ENCODE peak calls at places on chromosomes 16 and 17, in nine cellular contexts. W, Y, P, G, B, N, Q, Z and U are unnamed samples.

GRCh38 chr16:48497932-48498760 is 111.8 kb downstream of the N4BP1 start:
- DNase-seq in Y (no peak), B (no peak), G (no peak), W (peak), Z (no peak), P (no peak), Q (no peak), N (no peak), U (no peak)

GRCh38 chr16:23642246-23642774 is 1.0 kb downstream of the DCTN5 start:
- DNase-seq in Y (no peak), P (no peak), B (no peak), Z (no peak), G (no peak), W (no peak), Q (no peak), N (no peak), U (no peak)

GRCh38 chr16:69798466-69798865 is 36.3 kb downstream of the WWP2 start:
- DNase-seq in W (no peak), P (no peak), N (no peak), G (no peak), Q (no peak), B (peak), Z (no peak), Y (no peak), U (no peak)

GRCh38 chr17:68314916-68315535 is 23.7 kb downstream of the ARSG start:
- DNase-seq in P (no peak), Y (no peak), W (no peak), N (no peak), Q (no peak), Z (no peak), G (no peak), B (no peak), U (no peak)

GRCh38 chr17:12282056-12282455 is 261.4 kb downstream of the MAP2K4 start:
- DNase-seq in Y (no peak), G (no peak), B (no peak), N (no peak), Z (no peak), P (peak), W (no peak), Q (no peak), U (peak)

GRCh38 chr17:8288336-8289102 is at the start of gene RANGRF:
- DNase-seq in Y (peak), W (peak), N (peak), Z (peak), G (peak), P (no peak), B (peak), Q (peak), U (peak)

GRCh38 chr16:1095450-1096163 is 437 bp downstream of the C1QTNF8 start:
- DNase-seq in Y (no peak), Q (no peak), N (no peak), G (no peak), B (no peak), P (no peak), Z (no peak), W (no peak), U (no peak)

GRCh38 chr17:76561799-76562268 is 22.0 kb downstream of the PRCD start:
- DNase-seq in Q (no peak), N (no peak), W (no peak), G (no peak), P (no peak), Z (no peak), Y (no peak), B (no peak), U (peak)

GRCh38 chr17:40515491-40516041 is 14.1 kb upstream of the TNS4 start:
- DNase-seq in G (no peak), W (no peak), B (no peak), P (no peak), Q (peak), Y (no peak), N (no peak), Z (no peak), U (no peak)

GRCh38 chr17:29749045-29749825 is 126.5 kb upstream of the CORO6 start:
- DNase-seq in N (no peak), Y (no peak), W (no peak), Z (no peak), Q (no peak), P (no peak), G (no peak), B (no peak), U (no peak)

GRCh38 chr17:1275962-1276736 is 3.3 kb upstream of the TRARG1 start:
- DNase-seq in N (peak), B (peak), P (no peak), Z (peak), W (peak), Y (peak), Q (peak), G (peak), U (no peak)

GRCh38 chr16:85610446-85611204 is 2.5 kb upstream of the GSE1 start:
- DNase-seq in B (peak), G (peak), N (peak), Z (peak), Y (peak), P (peak), Q (peak), W (peak), U (peak)

GRCh38 chr17:2084766-2085647 is 30.1 kb downstream of the HIC1 start:
- DNase-seq in W (no peak), Y (no peak), Q (no peak), N (no peak), P (peak), B (peak), Z (no peak), G (no peak), U (no peak)

GRCh38 chr16:85555549-85556455 is 57.3 kb upstream of the GSE1 start:
- DNase-seq in N (no peak), W (peak), G (peak), Y (peak), B (peak), P (no peak), Q (peak), Z (no peak), U (no peak)

GRCh38 chr17:13727441-13728171 is 125.9 kb upstream of the HS3ST3A1 start:
- DNase-seq in W (no peak), G (no peak), B (no peak), Z (no peak), Y (no peak), N (no peak), P (peak), Q (no peak), U (peak)

GRCh38 chr16:27073733-27074132 is 7.0 kb downstream of the C16orf82 start:
- DNase-seq in Q (no peak), P (no peak), G (no peak), Z (no peak), Y (no peak), B (no peak), N (no peak), W (no peak), U (no peak)

GRCh38 chr16:69830534-69831211 is 68.5 kb downstream of the WWP2 start:
- DNase-seq in B (no peak), N (no peak), Z (no peak), P (no peak), Y (no peak), W (no peak), Q (no peak), G (no peak), U (no peak)

GRCh38 chr16:83689385-83689831 is 118.4 kb upstream of the HSBP1 start:
- DNase-seq in Y (no peak), B (peak), N (no peak), W (no peak), Q (no peak), Z (no peak), G (no peak), P (peak), U (peak)

GRCh38 chr16:84180519-84181140 is 6.2 kb downstream of the TAF1C start:
- DNase-seq in N (no peak), Y (peak), Q (no peak), P (no peak), Z (no peak), G (no peak), B (peak), W (no peak), U (no peak)

GRCh38 chr17:12856451-12856850 is 67.2 kb downstream of the ARHGAP44 start:
- DNase-seq in N (no peak), P (no peak), Y (no peak), W (no peak), Z (no peak), G (no peak), Q (no peak), B (no peak), U (no peak)

GRCh38 chr17:50470451-50470850 is 1.8 kb upstream of the CHAD start:
- DNase-seq in W (peak), P (no peak), Q (no peak), N (no peak), Y (no peak), Z (no peak), G (no peak), B (no peak), U (no peak)

GRCh38 chr16:2686912-2687507 is 4.7 kb downstream of the KCTD5 start:
- DNase-seq in Y (no peak), P (no peak), Z (no peak), G (no peak), Q (peak), W (no peak), B (no peak), N (no peak), U (no peak)

GRCh38 chr16:8850279-8850885 is 18.4 kb downstream of the CARHSP1 start:
- DNase-seq in N (no peak), G (peak), Z (no peak), B (peak), Q (no peak), Y (peak), P (no peak), W (no peak), U (peak)

GRCh38 chr17:63455417-63455816 is 9.3 kb upstream of the CYB561 start:
- DNase-seq in Y (no peak), G (no peak), Z (no peak), W (no peak), B (no peak), N (no peak), Q (no peak), P (no peak), U (no peak)

GRCh38 chr17:33390479-33391027 is 97.5 kb upstream of the ASIC2 start:
- DNase-seq in Q (no peak), Z (no peak), N (no peak), Y (no peak), G (no peak), P (no peak), W (no peak), B (no peak), U (no peak)

GRCh38 chr16:49811630-49812334 is 44.1 kb downstream of the ZNF423 start:
- DNase-seq in P (no peak), B (peak), Z (no peak), G (no peak), Y (no peak), N (no peak), Q (no peak), W (peak), U (no peak)

GRCh38 chr16:63981639-63982038 is 1140.2 kb downstream of the CDH11 start:
- DNase-seq in P (no peak), Z (no peak), W (no peak), B (no peak), G (no peak), Q (no peak), Y (no peak), N (no peak), U (no peak)

DNA sequence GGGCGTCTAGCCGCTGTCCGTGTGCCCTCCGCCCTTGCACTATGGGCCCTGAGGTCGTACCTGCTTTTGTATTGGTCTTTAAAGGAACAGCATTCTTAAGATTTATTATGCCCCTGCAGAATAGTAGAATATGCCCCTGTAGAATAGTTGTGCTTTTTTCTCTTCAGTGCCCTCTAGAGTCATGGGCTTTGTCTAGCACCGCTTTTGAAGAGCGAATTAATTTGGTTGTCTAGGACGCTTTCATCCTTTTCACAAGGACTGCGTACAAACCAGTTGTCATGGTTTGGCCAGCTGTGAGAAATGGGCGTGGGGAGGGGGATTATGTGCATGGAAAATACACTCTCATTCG is 615 bp downstream of the CEP95 start:
- DNase-seq in Q (no peak), G (no peak), N (peak), Y (no peak), P (no peak), W (peak), B (peak), Z (no peak), U (peak)
- TF ChIP-seq CTCF in Q (peak), G (peak), N (peak), Y (peak), P (peak), W (no peak), B (peak), Z (peak), U (peak)

GRCh38 chr16:30958164-30959083 is 870 bp downstream of the SETD1A start:
- DNase-seq in P (no peak), B (peak), Q (peak), N (peak), G (no peak), Y (peak), Z (peak), W (peak), U (no peak)
- H3K27ac ChIP-seq in P (peak), B (peak), Q (peak), N (peak), G (peak), Y (peak), Z (peak), W (peak), U (no peak)

DNA sequence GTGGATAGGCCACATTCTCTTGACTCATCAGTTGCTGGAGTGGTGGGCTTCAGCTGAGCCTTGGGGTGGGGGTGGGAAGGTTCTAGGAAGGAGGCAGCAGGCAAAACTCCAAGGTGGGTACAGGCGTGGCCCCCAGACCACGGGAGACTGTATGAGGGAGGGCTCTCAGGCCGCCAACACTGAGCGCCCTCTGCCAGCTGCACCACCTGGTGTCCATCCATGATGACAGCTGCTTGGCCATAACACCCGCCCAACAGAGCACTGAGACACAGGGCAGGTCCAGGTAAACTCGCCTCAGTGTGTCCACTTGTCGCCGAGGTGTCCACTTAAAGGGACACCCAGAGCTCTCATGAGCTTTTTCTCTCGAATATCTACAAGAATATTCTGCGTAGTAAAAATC is 133.5 kb downstream of the C16orf95 start:
- DNase-seq in Q (no peak), N (no peak), W (no peak), Y (no peak), Z (no peak), P (no peak), B (no peak), G (no peak), U (no peak)
- TF ChIP-seq CTCF in Q (no peak), N (no peak), W (no peak), Y (no peak), Z (peak), P (no peak), B (no peak), G (no peak), U (no peak)

DNA sequence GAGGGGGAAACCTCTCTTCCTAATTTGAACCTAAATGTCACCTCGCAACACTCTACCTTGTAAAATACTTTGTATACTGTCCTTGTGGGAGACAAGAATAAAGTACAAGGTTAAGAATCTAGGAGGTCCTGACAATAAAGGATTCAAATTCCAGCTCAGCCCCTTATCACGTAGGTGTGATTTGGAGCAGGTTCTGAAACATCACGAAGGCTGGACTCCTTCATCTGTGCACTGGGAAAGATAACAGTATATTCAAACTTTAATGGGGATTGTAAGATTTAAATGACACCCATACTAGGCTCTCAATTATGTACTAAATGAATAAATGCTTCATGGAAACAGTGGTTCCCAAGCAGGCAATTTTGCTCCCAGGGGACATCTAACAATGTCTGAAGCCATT is 2.1 kb downstream of the TXNDC11 start:
- DNase-seq in N (no peak), W (no peak), P (no peak), Q (no peak), Z (no peak), B (no peak), G (no peak), Y (no peak), U (no peak)
- H3K27ac ChIP-seq in N (no peak), W (no peak), P (no peak), Q (peak), Z (no peak), B (no peak), G (no peak), Y (peak), U (no peak)

GRCh38 chr17:74118504-74118903 is 85.0 kb upstream of the RPL38 start:
- DNase-seq in Z (no peak), P (no peak), N (no peak), B (no peak), Q (no peak), G (no peak), W (no peak), Y (no peak), U (no peak)
- TF ChIP-seq CTCF in Z (peak), P (no peak), N (no peak), B (no peak), Q (no peak), G (no peak), W (no peak), Y (no peak), U (no peak)

GRCh38 chr16:4376126-4376819 is 4.6 kb downstream of the VASN start:
- DNase-seq in G (peak), P (peak), B (peak), Y (peak), W (peak), N (no peak), Q (no peak), Z (no peak), U (no peak)
- H3K27ac ChIP-seq in G (peak), P (peak), B (peak), Y (peak), W (peak), N (no peak), Q (peak), Z (no peak), U (no peak)